ENCODE peak calls at places on chromosomes 6 and 20, in eight cellular contexts. G, N, D, I, S, U, O and P are unnamed samples.

GRCh38 chr6:1400126-1400850 is 10.9 kb downstream of the FOXF2 start:
- DNase-seq in G (no peak), N (no peak), D (peak), I (no peak), S (no peak), U (no peak), O (no peak), P (no peak)

GRCh38 chr6:4603291-4603690 is 172.9 kb upstream of the CDYL start:
- DNase-seq in G (no peak), N (no peak), D (peak), I (no peak), S (peak), U (no peak), O (no peak), P (no peak)

GRCh38 chr6:11364971-11365397 is 132.5 kb upstream of the NEDD9 start:
- DNase-seq in G (no peak), N (no peak), D (no peak), I (no peak), S (peak), U (no peak), O (no peak), P (no peak)

GRCh38 chr6:28335564-28336283 is at the start of gene ZSCAN31:
- DNase-seq in G (peak), N (peak), D (peak), I (peak), S (peak), U (peak), O (peak), P (peak)

GRCh38 chr6:39342692-39343460 is 20.4 kb upstream of the KCNK16 start:
- DNase-seq in G (no peak), N (peak), D (no peak), I (no peak), S (no peak), U (no peak), O (no peak), P (peak)

GRCh38 chr20:62227977-62228958 is 8.2 kb upstream of the HRH3 start:
- DNase-seq in G (no peak), N (no peak), D (peak), I (no peak), S (no peak), U (no peak), O (no peak), P (no peak)

GRCh38 chr6:14258117-14258516 is 140.5 kb downstream of the CD83 start:
- DNase-seq in G (no peak), N (no peak), D (no peak), I (no peak), S (no peak), U (no peak), O (no peak), P (no peak)

GRCh38 chr6:34709386-34709785 is 12.8 kb upstream of the ILRUN start:
- DNase-seq in G (no peak), N (peak), D (peak), I (peak), S (peak), U (peak), O (no peak), P (no peak)

GRCh38 chr6:157921685-157922367 is 59.8 kb upstream of the SYNJ2 start:
- DNase-seq in G (no peak), N (no peak), D (no peak), I (no peak), S (peak), U (peak), O (no peak), P (no peak)

GRCh38 chr6:120378582-120379220 is 955.6 kb downstream of the TBC1D32 start:
- DNase-seq in G (no peak), N (no peak), D (no peak), I (peak), S (peak), U (no peak), O (no peak), P (peak)

GRCh38 chr20:43448748-43449535 is 8.8 kb upstream of the SRSF6 start:
- DNase-seq in G (peak), N (no peak), D (peak), I (peak), S (peak), U (peak), O (peak), P (peak)

GRCh38 chr6:22954749-22955385 is 385.5 kb downstream of the HDGFL1 start:
- DNase-seq in G (no peak), N (no peak), D (no peak), I (no peak), S (peak), U (no peak), O (no peak), P (no peak)

GRCh38 chr6:157592566-157592965 is 211.6 kb downstream of the ZDHHC14 start:
- DNase-seq in G (no peak), N (peak), D (no peak), I (no peak), S (no peak), U (no peak), O (no peak), P (no peak)

GRCh38 chr6:91082311-91082803 is 495.5 kb upstream of the MAP3K7 start:
- DNase-seq in G (no peak), N (no peak), D (no peak), I (no peak), S (peak), U (no peak), O (peak), P (no peak)

GRCh38 chr20:63580796-63581461 is 6.9 kb upstream of the HELZ2 start:
- DNase-seq in G (peak), N (peak), D (peak), I (peak), S (peak), U (no peak), O (peak), P (peak)

GRCh38 chr20:59574308-59574707 is 30.0 kb upstream of the PHACTR3 start:
- DNase-seq in G (no peak), N (peak), D (no peak), I (no peak), S (no peak), U (no peak), O (no peak), P (no peak)

GRCh38 chr6:21611485-21611884 is 17.9 kb downstream of the SOX4 start:
- DNase-seq in G (no peak), N (no peak), D (no peak), I (no peak), S (no peak), U (no peak), O (no peak), P (no peak)

GRCh38 chr6:163415620-163416379 is 1.3 kb downstream of the QKI start:
- DNase-seq in G (peak), N (peak), D (peak), I (peak), S (peak), U (no peak), O (peak), P (peak)

DNA sequence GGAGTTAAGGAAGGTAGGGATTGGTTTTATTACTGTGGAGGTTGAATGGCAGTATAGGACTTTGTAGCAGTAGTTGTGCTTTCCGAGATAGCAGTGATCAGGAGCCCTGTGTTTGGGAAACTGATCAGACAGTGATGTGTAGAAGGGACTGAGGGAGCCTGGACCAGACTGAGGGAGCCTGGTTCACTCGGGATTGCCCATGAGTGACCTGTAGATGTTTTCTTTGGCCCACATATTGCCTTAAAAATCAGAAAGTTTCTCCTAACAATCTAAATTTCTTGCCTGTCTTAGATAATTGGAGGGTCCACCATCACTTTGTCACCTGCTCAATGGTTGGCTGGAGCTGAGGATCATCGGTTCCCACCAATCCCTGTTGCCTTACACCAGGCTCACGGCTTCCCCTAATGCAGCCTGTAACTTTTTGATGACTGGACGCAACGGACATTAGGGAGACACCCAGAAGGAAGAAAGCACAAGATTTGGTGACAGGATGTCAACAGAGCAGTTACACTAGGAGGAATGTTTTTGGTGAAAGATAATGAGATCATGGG is 1.1 kb downstream of the CDS2 start:
- DNase-seq in G (no peak), N (no peak), D (no peak), I (no peak), S (no peak), U (no peak), O (no peak), P (no peak)
- TF ChIP-seq CTCF in G (no peak), N (no peak), D (no peak), I (no peak), S (no peak), U (no peak), O (no peak), P (no peak)

DNA sequence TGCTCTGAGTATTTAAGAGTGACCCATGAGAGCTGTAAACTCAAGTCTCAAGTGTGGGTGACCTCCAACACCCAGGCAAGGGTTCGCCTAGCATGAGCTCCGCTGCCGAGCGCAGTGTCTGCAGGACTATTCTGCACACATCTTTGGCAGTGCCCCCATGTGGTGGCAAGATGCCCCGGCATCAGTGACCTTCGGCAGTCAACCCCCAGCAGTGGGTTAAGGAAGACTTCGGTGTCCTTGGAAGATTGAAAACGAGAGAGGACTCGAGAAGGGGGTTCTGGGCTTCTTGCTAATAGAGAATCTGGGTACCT is 43.1 kb downstream of the RBM38 start:
- DNase-seq in G (no peak), N (peak), D (no peak), I (no peak), S (no peak), U (no peak), O (no peak), P (no peak)
- TF ChIP-seq CTCF in G (no peak), N (no peak), D (no peak), I (no peak), S (no peak), U (no peak), O (no peak), P (peak)

DNA sequence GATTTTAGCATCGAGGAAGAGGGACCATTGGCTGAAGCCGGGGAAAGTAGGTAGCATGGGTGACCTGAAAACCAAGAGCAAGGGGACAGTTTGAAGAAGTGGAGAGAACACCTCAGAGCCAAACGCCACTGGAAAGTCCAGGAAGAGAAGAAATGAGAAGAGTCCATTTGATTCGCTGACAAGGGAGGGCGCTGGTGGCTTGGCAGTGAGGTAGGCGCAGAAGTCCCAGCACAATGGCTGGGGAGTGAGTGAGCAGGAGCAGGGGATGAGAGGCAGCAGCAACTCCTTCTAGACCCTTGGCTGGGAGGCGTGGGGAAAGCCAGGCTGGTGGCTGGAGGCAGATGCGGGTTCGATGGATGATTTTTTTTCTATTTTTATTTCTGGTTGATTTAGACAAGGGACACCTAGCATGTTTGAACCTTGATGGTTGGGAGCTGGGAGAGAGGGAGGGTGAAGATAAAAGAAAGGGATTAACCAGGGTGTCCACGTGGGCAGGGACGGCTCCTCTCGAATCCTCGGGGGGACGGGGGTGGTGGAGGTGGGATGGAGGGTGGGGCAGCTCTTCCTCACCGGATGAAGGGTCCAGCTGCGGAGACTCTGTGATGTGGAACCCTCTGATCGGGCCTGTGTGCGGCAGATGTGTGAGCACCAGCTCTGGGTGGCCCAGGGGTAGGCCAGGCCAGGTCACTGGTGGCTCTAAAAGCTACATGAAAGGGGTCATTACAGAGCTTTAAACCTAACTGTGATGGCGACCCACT is 164.2 kb downstream of the NFATC2 start:
- DNase-seq in G (peak), N (peak), D (no peak), I (peak), S (no peak), U (no peak), O (no peak), P (no peak)
- TF ChIP-seq CTCF in G (no peak), N (no peak), D (no peak), I (no peak), S (peak), U (no peak), O (no peak), P (peak)

GRCh38 chr6:125781307-125781868 is 9.4 kb upstream of the NCOA7 start:
- DNase-seq in G (no peak), N (peak), D (peak), I (no peak), S (peak), U (peak), O (no peak), P (peak)
- TF ChIP-seq CTCF in G (no peak), N (no peak), D (no peak), I (no peak), S (no peak), U (no peak), O (no peak), P (peak)

GRCh38 chr6:41587223-41587879 is 41.2 kb downstream of the FOXP4 start:
- DNase-seq in G (no peak), N (no peak), D (peak), I (no peak), S (no peak), U (no peak), O (peak), P (no peak)
- TF ChIP-seq CTCF in G (no peak), N (no peak), D (no peak), I (no peak), S (no peak), U (no peak), O (no peak), P (no peak)

DNA sequence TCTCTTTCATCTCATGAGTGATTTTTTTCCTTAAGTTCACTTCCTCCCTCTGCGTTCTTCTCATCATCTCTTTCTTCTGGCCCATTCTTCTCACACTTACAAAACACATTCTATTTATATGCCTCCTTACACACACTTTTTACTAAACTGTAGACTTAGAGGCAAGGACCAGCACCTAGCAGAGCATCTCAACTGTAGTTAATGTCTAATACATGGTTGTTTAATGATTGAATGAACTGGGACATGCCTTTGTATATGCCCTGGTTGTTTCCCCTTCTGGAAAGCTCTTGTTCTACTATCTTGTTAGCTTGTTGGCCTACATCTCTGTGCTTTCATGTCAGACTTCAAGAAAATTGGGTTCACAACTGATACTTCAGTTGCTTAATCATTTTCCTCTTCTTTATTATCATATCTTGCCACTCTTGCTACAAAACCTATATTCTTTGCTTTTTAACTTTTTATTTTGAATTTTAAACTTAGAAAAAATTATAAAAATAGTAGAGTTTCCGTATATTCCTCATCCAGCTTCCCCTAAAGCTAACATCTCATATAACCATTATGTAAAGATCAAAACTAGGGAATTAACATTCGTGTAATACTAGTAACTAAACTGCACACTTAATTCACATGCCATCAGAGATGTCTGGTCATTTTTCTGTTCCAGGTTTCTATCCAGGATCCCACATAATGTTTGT is 9.0 kb downstream of the CTNNBL1 start:
- DNase-seq in G (no peak), N (no peak), D (no peak), I (no peak), S (no peak), U (no peak), O (no peak), P (no peak)
- TF ChIP-seq CTCF in G (no peak), N (no peak), D (no peak), I (no peak), S (no peak), U (no peak), O (no peak), P (no peak)